ENCODE peak calls at places on chromosomes 11 and 22, in five cellular contexts. N is thoracic aorta; L is naive thymus-derived CD4-positive, alpha-beta T cell; T is hepatocyte; R is sigmoid colon. P is an unnamed sample.

GRCh38 chr11:35418282-35418846 is 994 bp downstream of the SLC1A2 start:
- DNase-seq in R (no peak), T (peak; percentile 26), L (no peak), N (no peak), P (no peak)

GRCh38 chr22:23179381-23180294 is 671 bp upstream of the BCR start:
- DNase-seq in L (no peak), R (peak; percentile 78), T (peak; percentile 63), N (peak; percentile 21), P (peak; percentile 37)

GRCh38 chr11:72598901-72599300 is 75.3 kb downstream of the PDE2A start:
- DNase-seq in L (no peak), R (peak; percentile 81), T (peak; percentile 54), N (no peak), P (peak; percentile 70)

GRCh38 chr11:114762437-114762836 is 84.1 kb downstream of the NXPE2 start:
- DNase-seq in R (peak; percentile 80), L (no peak), T (peak; percentile 86), N (no peak), P (peak; percentile 60)

GRCh38 chr11:65896009-65896999 is 3.9 kb downstream of the FOSL1 start:
- DNase-seq in T (no peak), R (no peak), N (no peak), L (no peak), P (no peak)

GRCh38 chr11:28384418-28384817 is 276.2 kb downstream of the METTL15 start:
- DNase-seq in R (no peak), T (no peak), L (no peak), N (no peak), P (no peak)

GRCh38 chr11:92528051-92528450 is 303.4 kb downstream of the FAT3 start:
- DNase-seq in L (no peak), R (no peak), T (no peak), N (no peak), P (no peak)

GRCh38 chr11:117585631-117586030 is 211.4 kb downstream of the DSCAML1 start:
- DNase-seq in L (no peak), R (no peak), T (no peak), N (no peak), P (no peak)

GRCh38 chr11:98137437-98137836 is 883.3 kb upstream of the CNTN5 start:
- DNase-seq in N (no peak), L (no peak), T (no peak), R (no peak), P (no peak)

GRCh38 chr11:2652857-2653643 is 46.7 kb downstream of the KCNQ1OT1 start:
- DNase-seq in T (no peak), N (no peak), R (no peak), L (no peak), P (no peak)

GRCh38 chr22:24542641-24543040 is 12.3 kb downstream of the GUCD1 start:
- DNase-seq in R (no peak), N (no peak), L (no peak), T (no peak), P (peak; percentile 60)

GRCh38 chr11:34997872-34998548 is 81.6 kb downstream of the PDHX start:
- DNase-seq in R (no peak), T (no peak), N (no peak), L (no peak), P (no peak)

GRCh38 chr11:78427615-78428272 is 10.1 kb upstream of the GAB2 start:
- DNase-seq in L (no peak), N (no peak), R (no peak), T (no peak), P (no peak)

GRCh38 chr11:118901494-118902335 is 18.0 kb downstream of the CXCR5 start:
- DNase-seq in N (no peak), R (peak; percentile 67), L (peak; percentile 9), T (no peak), P (peak; percentile 62)

GRCh38 chr11:102924851-102925380 is 30.6 kb downstream of the MMP13 start:
- DNase-seq in T (no peak), N (no peak), R (no peak), L (no peak), P (no peak)

GRCh38 chr11:45347343-45347742 is 61.2 kb upstream of the SYT13 start:
- DNase-seq in L (no peak), T (no peak), R (no peak), N (no peak), P (no peak)

GRCh38 chr11:101022256-101022655 is 107.4 kb downstream of the PGR start:
- DNase-seq in N (no peak), L (no peak), T (no peak), R (no peak), P (no peak)

GRCh38 chr11:20511982-20512381 is 87.4 kb upstream of the SLC6A5 start:
- DNase-seq in R (no peak), N (no peak), L (no peak), T (no peak), P (no peak)

GRCh38 chr11:106422585-106422984 is 345.1 kb downstream of the AASDHPPT start:
- DNase-seq in R (no peak), T (no peak), N (no peak), L (no peak), P (no peak)

GRCh38 chr22:42721045-42721434 is 370 bp upstream of the A4GALT start:
- DNase-seq in N (no peak), R (no peak), T (no peak), L (no peak), P (no peak)

GRCh38 chr11:134025086-134025437 is 43.8 kb upstream of the JAM3 start:
- DNase-seq in N (no peak), T (no peak), R (no peak), L (no peak), P (no peak)
- H3K27ac ChIP-seq in N (no peak overlapping the region), T (no peak overlapping the region), R (no peak overlapping the region), L (no peak overlapping the region), P (no peak overlapping the region)

GRCh38 chr11:315516-315994 is 1.7 kb downstream of the IFITM1 start:
- DNase-seq in R (peak; percentile 67), T (no peak), L (no peak), N (no peak), P (no peak)
- H3K4me3 ChIP-seq in R (peak overlapping the region; percentile 19), T (peak overlapping the region; percentile 33), L (peak overlapping the region; percentile 71), N (peak overlapping the region; percentile 57), P (peak overlapping the region; percentile 67)

DNA sequence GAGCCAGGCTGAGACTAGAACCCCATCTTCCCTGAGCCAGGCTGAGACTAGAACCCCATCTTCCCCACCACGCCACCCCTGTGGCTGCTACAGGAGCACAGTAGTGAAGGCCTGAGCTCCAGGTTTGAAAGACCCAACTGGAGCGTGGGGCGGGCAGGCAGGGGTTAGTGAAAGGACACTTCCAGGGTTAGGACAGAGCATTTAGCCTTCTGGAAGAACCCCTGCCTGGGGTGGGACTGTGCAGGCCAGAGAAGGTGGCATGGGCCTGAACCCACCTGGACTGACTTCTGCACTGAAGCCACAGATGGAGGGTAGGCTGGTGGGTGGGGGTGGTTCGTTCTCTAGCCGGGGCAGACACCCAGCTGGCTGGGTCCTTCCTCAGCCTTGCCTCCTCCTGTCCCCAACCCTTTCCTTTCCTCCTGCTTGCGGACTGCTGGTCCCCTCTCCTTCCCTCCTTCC is 24.1 kb downstream of the SUN2 start:
- DNase-seq in N (no peak), R (no peak), L (no peak), T (no peak), P (no peak)
- H3K36me3 ChIP-seq in N (peaks cover 79% of the 10 kb centered on the region), R (peaks cover 72% of the 10 kb centered on the region), L (peaks cover 47% of the 10 kb centered on the region), T (no peaks in the 10 kb centered on the region), P (peaks cover 3% of the 10 kb centered on the region)

DNA sequence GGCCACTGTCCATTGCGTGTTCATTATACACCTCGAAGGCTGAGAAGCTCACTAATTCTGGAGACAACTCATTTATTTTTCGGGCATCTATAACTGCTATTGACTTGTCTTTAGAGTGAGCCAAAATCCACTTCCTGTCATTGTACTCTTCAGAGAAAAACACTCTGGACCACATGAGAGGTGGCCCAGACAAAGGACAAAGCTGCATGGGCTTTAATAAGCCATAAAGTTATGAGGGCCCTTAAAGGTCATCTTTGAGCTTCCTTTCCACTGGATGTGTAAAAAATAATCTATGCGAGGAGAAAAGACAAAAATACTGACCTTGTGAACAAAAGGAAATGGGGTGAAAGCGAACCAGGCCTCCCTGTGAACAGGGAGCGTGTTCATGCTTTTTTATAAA is 63.5 kb upstream of the ZC3H12C start:
- DNase-seq in R (no peak), N (no peak), L (no peak), T (no peak), P (no peak)
- H3K27ac ChIP-seq in R (no peak overlapping the region), N (no peak overlapping the region), L (no peak overlapping the region), T (no peak overlapping the region), P (no peak overlapping the region)

GRCh38 chr11:66956689-66957290 is 1.4 kb downstream of the PC start:
- DNase-seq in R (peak; percentile 70), T (peak; percentile 73), L (peak; percentile 13), N (no peak), P (no peak)
- H3K4me3 ChIP-seq in R (no peak overlapping the region), T (no peak overlapping the region), L (no peak overlapping the region), N (no peak overlapping the region), P (no peak overlapping the region)

GRCh38 chr11:90213322-90213721 is 9.5 kb downstream of the CHORDC1 start:
- DNase-seq in N (no peak), R (no peak), L (no peak), T (no peak), P (no peak)

GRCh38 chr11:90204832-90205646 is 17.8 kb downstream of the CHORDC1 start:
- DNase-seq in T (peak; percentile 58), R (no peak), L (no peak), N (no peak), P (no peak)

GRCh38 chr11:90204407-90204806 is 18.4 kb downstream of the CHORDC1 start:
- DNase-seq in R (no peak), L (no peak), T (no peak), N (no peak), P (no peak)

DNA sequence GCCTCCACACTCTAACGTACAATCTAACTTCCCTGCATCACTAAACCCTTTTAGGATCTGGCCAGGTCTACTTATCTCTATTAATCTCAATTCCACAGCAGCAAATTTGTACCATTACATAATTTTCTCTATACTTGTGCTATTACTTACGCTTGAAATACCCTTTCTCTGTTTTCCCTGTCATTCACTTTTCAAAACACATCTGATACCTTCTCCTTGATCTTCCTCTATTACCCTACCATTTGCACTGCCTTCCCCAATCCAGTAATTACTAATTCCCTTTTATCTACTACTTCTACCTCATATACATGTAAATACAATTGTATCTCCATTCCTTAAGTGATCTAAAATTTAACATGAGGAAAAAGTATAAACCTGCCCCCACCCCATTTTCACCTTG is 14.0 kb downstream of the CHORDC1 start:
- DNase-seq in T (no peak), L (no peak), N (no peak), R (no peak), P (no peak)
- H3K36me3 ChIP-seq in T (no peaks in the 10 kb centered on the region), L (peaks cover 6% of the 10 kb centered on the region), N (peaks cover 19% of the 10 kb centered on the region), R (peaks cover 88% of the 10 kb centered on the region), P (peaks cover 22% of the 10 kb centered on the region)

DNA sequence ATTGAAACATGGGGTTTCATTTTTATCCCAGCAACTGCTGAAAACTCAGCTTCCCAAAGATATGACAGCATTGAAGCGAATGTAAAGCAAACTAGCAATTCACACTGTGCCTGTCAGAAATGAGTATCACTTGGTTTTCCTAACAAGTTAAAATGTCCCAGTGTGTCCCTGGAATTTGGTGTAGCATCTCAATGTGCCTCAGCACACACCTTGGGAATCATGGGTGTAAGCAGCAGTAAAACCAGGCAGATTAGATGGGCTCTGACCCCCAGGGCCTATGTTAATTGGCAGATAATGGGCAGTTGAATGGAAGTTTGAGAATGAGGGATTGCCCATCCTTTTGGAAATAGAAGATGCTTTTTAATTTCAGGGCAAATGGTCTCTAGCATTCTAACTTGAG is 784.9 kb upstream of the LRRC4C start:
- DNase-seq in R (no peak), T (no peak), N (no peak), L (no peak), P (no peak)
- H3K27ac ChIP-seq in R (no peak overlapping the region), T (no peak overlapping the region), N (no peak overlapping the region), L (no peak overlapping the region), P (no peak overlapping the region)

P was measured in psoas muscle.